ENCODE peak calls at places on chromosomes 7 and 10, in five cellular contexts. X is keratinocyte, F is endodermal cell, M is endothelial cell of umbilical vein, P is stomach. J is an unnamed sample.

GRCh38 chr7:39749177-39749576 is 125.8 kb downstream of the RALA start:
- DNase-seq in F (no peak), M (peak; percentile 14), X (no peak), P (no peak), J (no peak)

GRCh38 chr10:78456649-78457400 is 423.2 kb downstream of the RPS24 start:
- DNase-seq in X (no peak), F (no peak), M (peak; percentile 43), P (no peak), J (no peak)

GRCh38 chr10:88928254-88928653 is 24.3 kb downstream of the ACTA2 start:
- DNase-seq in F (no peak), P (no peak), X (no peak), M (no peak), J (no peak)

GRCh38 chr10:78205457-78205856 is 171.8 kb downstream of the RPS24 start:
- DNase-seq in M (no peak), F (no peak), P (no peak), X (no peak), J (peak; percentile 3)

GRCh38 chr7:19663816-19664531 is 44.9 kb downstream of the POLR1F start:
- DNase-seq in M (no peak), F (no peak), X (no peak), P (no peak), J (no peak)

GRCh38 chr10:123512881-123513822 is 153.0 kb upstream of the GPR26 start:
- DNase-seq in X (no peak), P (no peak), F (no peak), M (no peak), J (no peak)

GRCh38 chr10:29482591-29483421 is 152.0 kb downstream of the SVIL start:
- DNase-seq in P (no peak), X (no peak), F (peak; percentile 81), M (no peak), J (peak; percentile 5)

GRCh38 chr10:90966146-90966545 is 45.3 kb upstream of the ANKRD1 start:
- DNase-seq in F (no peak), M (no peak), P (no peak), X (no peak), J (no peak)

GRCh38 chr7:68420342-68420750 is 1177.9 kb upstream of the AUTS2 start:
- DNase-seq in X (no peak), M (no peak), F (no peak), P (no peak), J (no peak)

GRCh38 chr7:32890010-32890552 is 1.5 kb downstream of the KBTBD2 start:
- DNase-seq in M (peak; percentile 83), F (no peak), X (no peak), P (no peak), J (no peak)

GRCh38 chr10:17001961-17002749 is 127.5 kb downstream of the CUBN start:
- DNase-seq in F (peak; percentile 2), M (peak; percentile 35), P (no peak), X (no peak), J (peak; percentile 46)

GRCh38 chr7:45886931-45887667 is 1.2 kb upstream of the IGFBP1 start:
- DNase-seq in F (no peak), P (no peak), M (no peak), X (no peak), J (no peak)

GRCh38 chr7:18087031-18087686 is 59.5 kb upstream of the PRPS1L1 start:
- DNase-seq in P (no peak), F (peak; percentile 77), X (no peak), M (peak; percentile 20), J (no peak)

GRCh38 chr10:5524721-5525531 is at the start of gene CALML3:
- DNase-seq in P (peak; percentile 20), F (peak; percentile 35), X (no peak), M (no peak), J (no peak)

GRCh38 chr7:74709880-74710671 is 52.6 kb downstream of the GTF2I start:
- DNase-seq in M (no peak), X (no peak), F (no peak), P (no peak), J (no peak)

GRCh38 chr7:26508481-26508880 is 216.8 kb downstream of the SNX10 start:
- DNase-seq in X (no peak), F (no peak), P (no peak), M (no peak), J (no peak)

GRCh38 chr10:43313901-43314300 is 47.0 kb upstream of the RASGEF1A start:
- DNase-seq in F (no peak), P (no peak), X (no peak), M (no peak), J (no peak)

GRCh38 chr7:45033931-45034290 is 33.9 kb downstream of the CCM2 start:
- DNase-seq in M (no peak), P (no peak), F (no peak), X (peak; percentile 99), J (no peak)

GRCh38 chr7:155182406-155182970 is 112.4 kb downstream of the HTR5A start:
- DNase-seq in M (no peak), P (no peak), F (peak; percentile 19), X (no peak), J (no peak)

GRCh38 chr10:69014171-69014570 is 25.6 kb downstream of the KIFBP start:
- DNase-seq in F (no peak), P (no peak), M (peak; percentile 68), X (no peak), J (no peak)

GRCh38 chr7:818031-818699 is 14.1 kb upstream of the SUN1 start:
- DNase-seq in P (no peak), M (peak; percentile 29), X (no peak), F (no peak), J (no peak)

GRCh38 chr10:29248156-29248555 is 40.7 kb upstream of the LYZL1 start:
- DNase-seq in X (no peak), F (no peak), M (no peak), P (no peak), J (no peak)

GRCh38 chr10:127398140-127398966 is 150.8 kb upstream of the NPS start:
- DNase-seq in F (peak; percentile 67), X (no peak), P (no peak), M (peak; percentile 3), J (no peak)

GRCh38 chr7:67346876-67347275 is 350.2 kb downstream of the TYW1 start:
- DNase-seq in M (no peak), P (no peak), F (peak; percentile 35), X (no peak), J (no peak)

GRCh38 chr10:34969171-34969570 is 121.0 kb downstream of the CUL2 start:
- DNase-seq in F (no peak), M (no peak), P (no peak), X (no peak), J (no peak)

GRCh38 chr7:40303996-40304395 is 169.2 kb downstream of the SUGCT start:
- DNase-seq in F (no peak), P (no peak), X (no peak), M (peak; percentile 93), J (no peak)

GRCh38 chr7:6542368-6542767 is 8.9 kb downstream of the GRID2IP start:
- DNase-seq in X (no peak), P (no peak), F (no peak), M (no peak), J (no peak)

GRCh38 chr7:129256221-129256620 is 31.4 kb downstream of the AHCYL2 start:
- DNase-seq in M (no peak), X (no peak), P (no peak), F (no peak), J (no peak)

GRCh38 chr7:132609222-132609621 is 33.0 kb upstream of the PLXNA4 start:
- DNase-seq in P (no peak), F (no peak), X (no peak), M (no peak), J (no peak)

GRCh38 chr10:84838851-84839250 is 510.5 kb downstream of the CCSER2 start:
- DNase-seq in M (no peak), F (no peak), X (no peak), P (no peak), J (no peak)

GRCh38 chr10:66586073-66586472 is 339.8 kb upstream of the LRRTM3 start:
- DNase-seq in M (no peak), X (no peak), F (peak; percentile 77), P (peak; percentile 48), J (no peak)

GRCh38 chr10:71396084-71396713 is 521 bp upstream of the CDH23 start:
- DNase-seq in M (no peak), P (peak; percentile 40), F (peak; percentile 90), X (no peak), J (no peak)

GRCh38 chr10:67612577-67613537 is 83.1 kb downstream of the CTNNA3 start:
- DNase-seq in P (no peak), X (no peak), F (no peak), M (no peak), J (no peak)

GRCh38 chr7:158010956-158011698 is 576.5 kb downstream of the PTPRN2 start:
- DNase-seq in F (no peak), P (no peak), X (no peak), M (no peak), J (no peak)
- H3K4me3 ChIP-seq in F (no peak overlapping the region), P (no peak overlapping the region), X (no peak overlapping the region), M (no peak overlapping the region), J (no peak overlapping the region)

DNA sequence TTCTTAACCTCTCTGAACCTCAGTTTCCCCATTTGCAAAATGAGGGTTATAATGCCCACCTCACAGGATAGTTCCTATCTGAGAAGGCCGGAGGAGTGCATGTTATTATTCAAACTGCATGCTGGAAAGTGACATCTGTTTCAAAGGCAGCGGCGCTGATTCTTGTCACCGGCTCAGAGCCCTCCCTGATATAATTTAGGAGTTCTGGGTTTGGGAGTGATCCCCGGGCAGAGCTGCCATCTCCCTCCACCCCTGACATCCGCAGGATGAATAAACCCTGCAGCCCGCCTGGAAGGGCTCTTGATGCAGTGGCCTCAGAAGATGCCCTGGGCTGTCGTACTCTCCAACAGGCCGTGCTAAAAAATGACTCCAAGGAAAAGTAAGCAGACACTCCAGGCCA is 47.0 kb upstream of the MYL10 start:
- DNase-seq in P (no peak), X (no peak), M (no peak), F (no peak), J (no peak)
- H3K27ac ChIP-seq in P (no peak overlapping the region), X (no peak overlapping the region), M (no peak overlapping the region), F (no peak overlapping the region), J (no peak overlapping the region)

GRCh38 chr10:13741438-13741837 is 154.7 kb downstream of the PRPF18 start:
- DNase-seq in F (no peak), M (no peak), P (no peak), X (no peak), J (no peak)
- H3K36me3 ChIP-seq in F (no peaks in the 10 kb centered on the region), M (peaks cover 31% of the 10 kb centered on the region), P (no peaks in the 10 kb centered on the region), X (no peaks in the 10 kb centered on the region), J (no peaks in the 10 kb centered on the region)

GRCh38 chr7:136870799-136871487 is 2.5 kb downstream of the CHRM2 start:
- DNase-seq in F (peak; percentile 67), P (no peak), M (no peak), X (no peak), J (no peak)
- H3K4me3 ChIP-seq in F (peak overlapping the region; percentile 79), P (peak overlapping the region; percentile 52), M (peak overlapping the region; percentile 45), X (no peak overlapping the region), J (no peak overlapping the region)

GRCh38 chr7:100567045-100567730 is 6.5 kb downstream of the SAP25 start:
- DNase-seq in P (no peak), F (peak; percentile 66), M (no peak), X (no peak), J (no peak)
- H3K27ac ChIP-seq in P (no peak overlapping the region), F (peak overlapping the region; percentile 30), M (no peak overlapping the region), X (no peak overlapping the region), J (peak overlapping the region; percentile 35)